ENCODE peak calls at places on chromosomes 4 and X, in four cellular contexts. V is HCT116, A is neural progenitor cell, C is GM23338. G is an unnamed sample.

GRCh38 chr4:169906104-169906503 is 120.1 kb downstream of the MFAP3L start:
- DNase-seq in V (no peak), A (no peak), C (no peak), G (no peak)

GRCh38 chr4:118898221-118898620 is 9.6 kb downstream of the SYNPO2 start:
- DNase-seq in V (no peak), A (no peak), C (no peak), G (no peak)

GRCh38 chr4:44320833-44321232 is 127.8 kb downstream of the KCTD8 start:
- DNase-seq in V (no peak), A (no peak), C (no peak), G (no peak)

GRCh38 chr4:189202182-189202868 is 738.3 kb upstream of the FRG1 start:
- DNase-seq in V (peak), A (peak), C (peak), G (peak)

GRCh38 chr4:154741877-154742851 is 1.6 kb upstream of the LRAT start:
- DNase-seq in V (no peak), A (peak), C (peak), G (no peak)

GRCh38 chr4:168835880-168836454 is 174.1 kb downstream of the CBR4 start:
- DNase-seq in V (no peak), A (no peak), C (no peak), G (no peak)

GRCh38 chr4:110631582-110632505 is 9.0 kb upstream of the PITX2 start:
- DNase-seq in V (peak), A (peak), C (peak), G (peak)

GRCh38 chr4:24473309-24473721 is 111.0 kb downstream of the DHX15 start:
- DNase-seq in V (no peak), A (peak), C (peak), G (peak)

GRCh38 chrX:102659790-102660757 is 8.8 kb downstream of the GPRASP1 start:
- DNase-seq in V (no peak), A (peak), C (peak), G (peak)

GRCh38 chrX:111098874-111099273 is 2.9 kb downstream of the PAK3 start:
- DNase-seq in V (peak), A (peak), C (peak), G (peak)

GRCh38 chr4:124697441-124697840 is 15.1 kb downstream of the ANKRD50 start:
- DNase-seq in V (no peak), A (no peak), C (no peak), G (no peak)

GRCh38 chr4:48832571-48832970 is 1.7 kb downstream of the OCIAD1 start:
- DNase-seq in V (no peak), A (no peak), C (no peak), G (no peak)

GRCh38 chr4:189081831-189082230 is 858.8 kb upstream of the FRG1 start:
- DNase-seq in V (no peak), A (no peak), C (no peak), G (no peak)

GRCh38 chrX:133859860-133860259 is 125.5 kb downstream of the GPC3 start:
- DNase-seq in V (no peak), A (no peak), C (no peak), G (no peak)

GRCh38 chrX:25016361-25016671 is 551 bp upstream of the ARX start:
- DNase-seq in V (no peak), A (peak), C (no peak), G (no peak)

GRCh38 chr4:4327652-4328121 is 37.6 kb downstream of the ZBTB49 start:
- DNase-seq in V (no peak), A (peak), C (peak), G (no peak)

GRCh38 chr4:143335979-143336827 is 473 bp upstream of the GAB1 start:
- DNase-seq in V (no peak), A (peak), C (peak), G (peak)

GRCh38 chrX:15838017-15838416 is 16.6 kb downstream of the AP1S2 start:
- DNase-seq in V (no peak), A (peak), C (peak), G (no peak)

GRCh38 chr4:174107749-174108354 is 175.6 kb downstream of the FBXO8 start:
- DNase-seq in V (no peak), A (no peak), C (peak), G (no peak)

GRCh38 chrX:128106630-128107029 is 54.4 kb upstream of the ACTRT1 start:
- DNase-seq in V (no peak), A (peak), C (peak), G (peak)

GRCh38 chr4:4430492-4431195 is 43.7 kb downstream of the NSG1 start:
- DNase-seq in V (peak), A (peak), C (peak), G (peak)

GRCh38 chr4:8577972-8578371 is 2.2 kb upstream of the GPR78 start:
- DNase-seq in V (no peak), A (no peak), C (no peak), G (no peak)

GRCh38 chrX:136446208-136446607 is 41.5 kb upstream of the BRS3 start:
- DNase-seq in V (no peak), A (no peak), C (no peak), G (no peak)

GRCh38 chrX:26442340-26442739 is 226.4 kb downstream of the MAGEB5 start:
- DNase-seq in V (peak), A (peak), C (peak), G (peak)

GRCh38 chr4:14059006-14059405 is 431.5 kb upstream of the BOD1L1 start:
- DNase-seq in V (no peak), A (no peak), C (no peak), G (no peak)

GRCh38 chrX:147779173-147779572 is 132.5 kb upstream of the FMR1 start:
- DNase-seq in V (no peak), A (no peak), C (no peak), G (no peak)

GRCh38 chr4:169662226-169662625 is 41.8 kb downstream of the CLCN3 start:
- DNase-seq in V (no peak), A (no peak), C (no peak), G (no peak)

GRCh38 chrX:40449396-40449795 is 131.4 kb upstream of the ATP6AP2 start:
- DNase-seq in V (no peak), A (no peak), C (no peak), G (no peak)

GRCh38 chrX:75784689-75785491 is at the start of gene MAGEE2:
- DNase-seq in V (no peak), A (no peak), C (peak), G (no peak)

GRCh38 chr4:74190919-74191397 is 33.0 kb downstream of the MTHFD2L start:
- DNase-seq in V (no peak), A (no peak), C (no peak), G (peak)

GRCh38 chr4:7332216-7333023 is 102.3 kb downstream of the PSAPL1 start:
- DNase-seq in V (no peak), A (no peak), C (no peak), G (no peak)

GRCh38 chrX:134388161-134389109 is 71.5 kb upstream of the HPRT1 start:
- DNase-seq in V (no peak), A (no peak), C (no peak), G (no peak)

GRCh38 chr4:59608466-59608865 is 1591.7 kb upstream of the ADGRL3 start:
- DNase-seq in V (no peak), A (no peak), C (no peak), G (no peak)

GRCh38 chr4:76401654-76402053 is 19.3 kb downstream of the CCDC158 start:
- DNase-seq in V (no peak), A (no peak), C (no peak), G (no peak)

DNA sequence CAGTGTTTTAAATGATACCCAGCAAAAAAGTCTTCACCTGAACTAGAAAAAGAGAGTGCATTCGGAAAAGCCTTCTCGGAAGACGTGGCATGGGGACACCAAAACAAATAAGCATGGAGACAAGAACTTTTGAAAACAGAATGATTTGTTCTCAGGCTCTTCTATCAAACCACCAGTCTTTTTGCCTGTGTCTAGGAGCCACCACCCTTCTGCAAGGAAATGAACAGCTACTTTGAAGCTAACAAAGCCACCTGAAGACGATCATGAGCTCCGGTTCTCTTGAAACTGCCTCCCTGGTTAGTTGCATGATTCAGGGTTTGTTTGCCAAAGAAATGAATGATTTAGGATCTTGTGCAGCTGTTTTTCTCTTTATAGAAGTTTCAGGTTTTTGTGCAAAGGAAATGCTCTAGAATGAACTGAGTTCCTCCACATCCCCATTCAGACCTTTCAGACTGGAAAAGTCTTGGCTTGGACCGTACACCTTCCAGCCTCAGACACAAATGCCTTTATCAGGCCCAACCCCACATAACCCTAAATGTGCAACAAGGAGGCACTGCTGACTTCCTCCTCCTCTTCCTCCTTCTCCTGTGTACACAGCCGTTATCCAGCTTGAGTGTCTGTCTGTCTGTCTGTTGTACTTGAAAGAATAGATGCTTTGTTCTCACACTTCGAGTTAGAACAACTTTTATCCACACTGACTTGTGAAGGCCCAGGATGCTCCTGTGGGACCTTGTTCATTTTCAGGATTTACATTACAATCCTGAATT is 334.9 kb upstream of the KLF3 start:
- DNase-seq in V (no peak), A (no peak), C (no peak), G (no peak)
- TF ChIP-seq EZH2 in V (no peak), A (no peak), C (no peak), G (no peak)

GRCh38 chr4:2042207-2042946 is 16.8 kb upstream of the NAT8L start:
- DNase-seq in V (no peak), A (peak), C (no peak), G (peak)

GRCh38 chr4:2043396-2044118 is 15.6 kb upstream of the NAT8L start:
- DNase-seq in V (no peak), A (no peak), C (no peak), G (no peak)

GRCh38 chr4:2040391-2041233 is 18.5 kb upstream of the NAT8L start:
- DNase-seq in V (no peak), A (peak), C (peak), G (no peak)

GRCh38 chr4:2042947-2043395 is 16.2 kb upstream of the NAT8L start:
- DNase-seq in V (no peak), A (no peak), C (no peak), G (no peak)

GRCh38 chr4:2041234-2042130 is 17.6 kb upstream of the NAT8L start:
- DNase-seq in V (peak), A (peak), C (peak), G (peak)
- TF ChIP-seq EZH2phosphoT487 in V (no peak), A (peak), C (no peak), G (no peak)

GRCh38 chrX:140504371-140505324 is at the start of gene SOX3:
- DNase-seq in V (no peak), A (peak), C (peak), G (no peak)

GRCh38 chrX:140507982-140508305 is 3.1 kb upstream of the SOX3 start:
- DNase-seq in V (no peak), A (peak), C (peak), G (no peak)

GRCh38 chrX:140507223-140507981 is 2.5 kb upstream of the SOX3 start:
- DNase-seq in V (no peak), A (peak), C (no peak), G (no peak)

GRCh38 chrX:140503714-140504351 is 1.0 kb downstream of the SOX3 start:
- DNase-seq in V (no peak), A (peak), C (peak), G (no peak)

GRCh38 chrX:140505421-140506337 is 810 bp upstream of the SOX3 start:
- DNase-seq in V (no peak), A (peak), C (peak), G (no peak)
- TF ChIP-seq EZH2 in V (no peak), A (no peak), C (peak), G (no peak)

GRCh38 chr4:40520533-40520932 is 109.1 kb downstream of the RBM47 start:
- DNase-seq in V (no peak), A (no peak), C (no peak), G (no peak)
- TF ChIP-seq EZH2phosphoT487 in V (no peak), A (no peak), C (no peak), G (no peak)

GRCh38 chrX:645024-645376 is 14.4 kb downstream of the SHOX start:
- DNase-seq in V (no peak), A (peak), C (peak), G (no peak)

GRCh38 chrX:642436-643210 is 12.0 kb downstream of the SHOX start:
- DNase-seq in V (no peak), A (no peak), C (peak), G (no peak)

GRCh38 chrX:643911-644303 is 13.3 kb downstream of the SHOX start:
- DNase-seq in V (no peak), A (no peak), C (peak), G (no peak)

GRCh38 chrX:646228-646495 is 15.6 kb downstream of the SHOX start:
- DNase-seq in V (no peak), A (no peak), C (no peak), G (no peak)

GRCh38 chrX:644304-645023 is 13.9 kb downstream of the SHOX start:
- DNase-seq in V (no peak), A (peak), C (peak), G (no peak)
- TF ChIP-seq EZH2 in V (no peak), A (peak), C (no peak), G (no peak)

DNA sequence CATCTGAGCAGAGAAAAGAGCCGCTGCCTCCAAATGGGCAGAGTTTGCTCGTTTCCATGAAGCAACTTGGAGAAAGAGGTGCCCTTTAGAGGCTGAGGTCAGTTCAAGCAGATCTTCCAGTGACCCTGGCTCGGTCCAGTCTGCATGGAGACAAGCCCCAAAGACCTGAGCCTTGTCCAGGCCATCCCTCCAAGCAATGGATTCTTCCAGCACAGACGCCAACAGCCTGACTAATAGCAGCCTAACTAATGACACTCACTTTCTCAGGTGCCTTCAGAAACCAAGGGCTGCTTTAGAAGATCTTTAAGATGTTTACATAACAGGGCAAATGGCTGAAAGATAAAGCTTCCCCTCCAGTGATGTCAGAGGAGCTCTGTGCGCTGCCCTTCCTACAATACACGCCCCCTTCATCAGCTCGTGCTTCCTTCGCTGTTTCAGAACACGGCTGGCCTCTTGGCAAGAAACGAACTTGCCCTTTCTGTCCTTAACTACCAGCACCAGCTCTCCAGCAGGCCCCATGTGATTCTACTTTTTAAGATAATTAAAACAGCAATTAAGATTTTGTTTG is 119.1 kb downstream of the GPR143 start:
- DNase-seq in V (no peak), A (no peak), C (no peak), G (no peak)
- TF ChIP-seq EZH2phosphoT487 in V (no peak), A (no peak), C (no peak), G (no peak)

GRCh38 chr4:185205697-185206342 is 2.0 kb upstream of the CFAP97 start:
- DNase-seq in V (no peak), A (no peak), C (no peak), G (peak)

GRCh38 chr4:185201983-185202962 is 1.5 kb downstream of the CFAP97 start:
- DNase-seq in V (no peak), A (peak), C (peak), G (no peak)

GRCh38 chr4:185202984-185203379 is 818 bp downstream of the CFAP97 start:
- DNase-seq in V (no peak), A (no peak), C (no peak), G (no peak)

GRCh38 chr4:185204238-185204910 is 574 bp upstream of the CFAP97 start:
- DNase-seq in V (no peak), A (no peak), C (no peak), G (peak)

DNA sequence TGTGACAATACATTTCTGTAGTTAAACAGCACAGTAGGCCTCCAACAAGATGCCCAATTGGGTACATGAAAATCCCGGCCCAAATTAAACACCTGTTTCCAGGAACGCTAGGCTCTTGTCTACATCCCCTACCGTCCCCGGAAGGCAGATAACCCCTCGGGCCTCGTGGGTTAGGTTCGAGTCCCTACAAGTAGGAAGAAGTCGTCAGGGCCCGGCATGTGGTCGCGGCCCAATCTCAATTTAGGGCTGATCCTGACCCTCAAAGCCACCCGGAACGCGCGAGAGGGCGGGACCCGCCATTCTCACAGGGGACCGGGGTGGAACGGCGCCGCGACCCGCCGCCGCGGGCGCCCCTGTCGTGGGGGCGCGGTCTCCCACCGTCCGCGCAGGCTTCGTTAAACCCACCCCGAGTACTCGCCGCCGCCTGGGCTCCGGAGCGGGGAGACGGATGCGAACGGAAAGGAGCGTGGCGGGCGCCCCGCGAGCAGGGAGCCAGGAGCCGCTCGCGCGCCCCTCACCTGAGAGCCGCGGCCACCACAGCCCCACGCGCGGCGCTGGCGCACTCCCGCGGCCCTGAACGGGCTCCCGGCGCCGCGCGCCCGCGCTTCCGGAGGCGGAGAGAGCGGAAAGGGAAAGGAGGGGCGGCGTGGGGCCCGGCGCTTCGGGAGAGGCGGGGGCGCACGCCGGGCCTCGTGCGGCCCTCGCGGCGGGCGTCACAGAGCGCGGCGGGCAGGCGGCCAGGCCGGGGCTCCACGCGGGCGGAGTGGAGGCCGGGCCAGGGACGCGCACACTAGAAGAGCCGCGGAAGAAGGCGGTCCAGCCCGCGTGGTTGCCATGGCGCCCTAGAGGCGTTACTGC is at the start of gene CFAP97:
- DNase-seq in V (peak), A (peak), C (peak), G (peak)
- TF ChIP-seq EZH2 in V (no peak), A (peak), C (no peak), G (no peak)

GRCh38 chr4:66574145-66574978 is 904.1 kb upstream of the EPHA5 start:
- DNase-seq in V (no peak), A (no peak), C (peak), G (no peak)
- TF ChIP-seq EZH2phosphoT487 in V (no peak), A (no peak), C (no peak), G (no peak)

DNA sequence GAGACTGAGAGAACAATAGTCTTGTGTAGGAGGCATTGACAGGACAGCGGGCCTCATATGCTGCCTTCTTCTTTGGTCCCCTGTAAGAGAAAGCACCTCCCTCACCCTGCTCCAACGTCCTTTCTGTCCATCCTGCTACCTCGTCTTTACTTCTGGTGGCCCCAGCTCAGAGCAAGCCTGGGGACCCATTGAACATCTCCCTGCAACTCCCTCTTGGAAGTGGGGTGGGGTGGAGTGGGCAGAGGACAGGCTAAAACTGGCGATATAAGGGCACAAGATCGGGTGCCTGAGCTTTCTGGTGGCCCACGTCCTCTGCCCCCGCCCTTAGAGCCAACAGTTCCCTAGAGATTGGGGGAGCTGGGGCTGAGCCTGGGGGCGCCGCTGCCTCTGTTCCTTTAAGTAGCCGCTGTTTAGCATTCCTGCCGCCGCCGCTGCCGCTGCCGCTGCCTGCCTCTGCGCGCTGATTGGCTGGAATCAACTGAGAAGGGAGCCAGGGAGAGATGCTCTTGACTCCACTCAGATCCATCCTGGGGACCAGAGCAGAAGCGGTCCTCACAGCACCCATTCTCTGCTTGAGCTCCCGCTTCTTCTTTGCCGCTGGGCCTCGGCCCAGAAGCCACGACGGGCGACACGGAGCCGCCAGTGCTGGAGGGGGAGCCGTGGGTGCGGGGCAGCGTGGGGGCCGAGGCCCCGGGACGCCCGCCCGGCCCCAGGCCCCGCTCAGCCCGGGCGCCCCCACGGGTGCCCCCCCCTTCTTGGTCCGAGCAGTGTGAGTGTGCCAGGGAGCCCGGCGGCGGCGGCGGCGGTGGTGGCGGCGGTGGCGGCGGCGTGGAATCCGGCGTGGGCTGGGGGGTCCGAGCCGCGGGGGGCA is at the start of gene DLG3:
- DNase-seq in V (no peak), A (peak), C (peak), G (no peak)
- TF ChIP-seq EZH2 in V (no peak), A (no peak), C (no peak), G (no peak)

GRCh38 chrX:148902581-148902980 is 402.2 kb downstream of the AFF2 start:
- DNase-seq in V (no peak), A (no peak), C (no peak), G (no peak)
- TF ChIP-seq EZH2phosphoT487 in V (no peak), A (no peak), C (no peak), G (no peak)

G was measured in MM.1S.